ENCODE peak calls at places on chromosomes 6 and 20, in six cellular contexts. F is left ventricle myocardium inferior, P is iris pigment epithelial cell, N is RPMI8226, J is H7, G is HEK293T. Z is an unnamed sample.

GRCh38 chr20:48621256-48622078 is 206.3 kb downstream of the PREX1 start:
- DNase-seq in F (no peak), P (peak; percentile 31), N (no peak), J (no peak), G (no peak), Z (no peak)

GRCh38 chr6:12103158-12103557 is 91.0 kb downstream of the HIVEP1 start:
- DNase-seq in F (no peak), P (no peak), N (no peak), J (no peak), G (no peak), Z (peak; percentile 39)

GRCh38 chr20:2816583-2817340 is 598 bp downstream of the TMEM239 start:
- DNase-seq in F (no peak), P (no peak), N (peak; percentile 60), J (peak; percentile 78), G (peak; percentile 48), Z (no peak)

GRCh38 chr6:149056777-149057463 is 260.6 kb upstream of the TAB2 start:
- DNase-seq in F (no peak), P (no peak), N (no peak), J (no peak), G (no peak), Z (no peak)

GRCh38 chr20:56454754-56455153 is 13.7 kb upstream of the RTF2 start:
- DNase-seq in F (no peak), P (no peak), N (no peak), J (no peak), G (no peak), Z (no peak)

GRCh38 chr6:108446629-108447150 is 114.0 kb upstream of the FOXO3 start:
- DNase-seq in F (no peak), P (no peak), N (no peak), J (no peak), G (no peak), Z (no peak)

GRCh38 chr20:35606127-35606526 is 9.5 kb upstream of the SPAG4 start:
- DNase-seq in F (no peak), P (no peak), N (no peak), J (peak; percentile 12), G (no peak), Z (no peak)

GRCh38 chr6:117304446-117304845 is 39.1 kb downstream of the VGLL2 start:
- DNase-seq in F (no peak), P (no peak), N (no peak), J (no peak), G (no peak), Z (no peak)

GRCh38 chr6:46985943-46986342 is 56.2 kb downstream of the ADGRF1 start:
- DNase-seq in F (no peak), P (peak; percentile 36), N (no peak), J (no peak), G (no peak), Z (no peak)

GRCh38 chr20:44615876-44616603 is 33.7 kb downstream of the PKIG start:
- DNase-seq in F (peak; percentile 46), P (no peak), N (no peak), J (no peak), G (no peak), Z (no peak)

GRCh38 chr20:15012551-15012950 is 675.1 kb upstream of the FLRT3 start:
- DNase-seq in F (no peak), P (no peak), N (no peak), J (no peak), G (no peak), Z (peak; percentile 79)